ENCODE peak calls at places on chromosome 19, in five cellular contexts. A is PC-3, Q is neuronal stem cell, N is fibroblast of lung, F is HCT116. J is an unnamed sample.

GRCh38 chr19:48737360-48737998 is 2.9 kb downstream of the RASIP1 start:
- DNase-seq in Q (no peak), F (no peak), A (no peak), N (no peak), J (no peak)

GRCh38 chr19:13156968-13157882 is 7.0 kb downstream of the IER2 start:
- DNase-seq in F (no peak), N (no peak), Q (no peak), A (peak), J (peak)

GRCh38 chr19:12997225-12997966 is 2.1 kb downstream of the NFIX start:
- DNase-seq in F (no peak), A (no peak), N (no peak), Q (no peak), J (peak)

GRCh38 chr19:42424712-42425131 is 2.5 kb downstream of the LIPE start:
- DNase-seq in A (no peak), N (no peak), Q (no peak), F (no peak), J (no peak)

GRCh38 chr19:1590641-1591397 is 1.8 kb downstream of the MBD3 start:
- DNase-seq in Q (no peak), A (no peak), N (peak), F (no peak), J (peak)

GRCh38 chr19:28556371-28556770 is 656.6 kb downstream of the UQCRFS1 start:
- DNase-seq in A (no peak), F (no peak), Q (no peak), N (no peak), J (peak)

GRCh38 chr19:5291588-5292193 is 48.9 kb downstream of the PTPRS start:
- DNase-seq in A (no peak), N (no peak), Q (no peak), F (no peak), J (no peak)

GRCh38 chr19:37077615-37077928 is 661 bp upstream of the ZNF420 start:
- DNase-seq in A (peak), F (no peak), Q (peak), N (peak), J (no peak)

DNA sequence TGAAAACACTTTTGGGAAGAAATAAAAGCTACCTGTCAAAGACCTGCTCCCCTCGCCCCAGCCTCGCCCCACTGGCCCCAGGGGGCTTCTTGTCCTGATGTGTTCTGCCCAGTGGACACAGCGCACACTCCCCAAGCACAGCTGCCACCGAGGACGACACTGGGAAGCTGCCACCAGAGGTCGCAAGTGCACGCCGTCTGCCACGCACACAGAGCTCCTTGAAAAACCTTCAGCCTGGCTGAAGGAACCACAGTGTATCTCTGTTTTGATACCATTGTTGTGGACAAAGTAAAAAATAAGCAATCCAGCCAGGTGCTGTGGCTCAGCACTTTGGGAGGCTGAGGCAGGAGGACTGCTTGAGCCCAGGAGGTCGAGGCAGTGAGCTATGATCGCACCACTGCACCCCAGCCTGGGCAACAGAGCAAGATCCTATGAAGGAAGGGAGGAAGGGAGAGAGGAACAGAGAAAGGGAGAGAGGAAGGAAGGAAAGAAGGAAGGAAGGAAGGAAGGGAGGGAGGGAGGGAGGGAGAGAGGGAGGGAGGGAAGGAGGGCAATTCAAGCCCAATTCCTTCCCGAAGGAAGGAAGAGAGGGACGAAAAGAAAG is 57.3 kb downstream of the CEBPG start:
- DNase-seq in Q (peak), A (peak), F (peak), N (peak), J (peak)
- H2AFZ ChIP-seq in Q (no peak), A (no peak), F (no peak), N (no peak), J (no peak)

GRCh38 chr19:10544242-10544752 is 593 bp downstream of the ATG4D start:
- DNase-seq in A (no peak), N (no peak), F (no peak), Q (no peak), J (peak)
- H2AFZ ChIP-seq in A (peak), N (peak), F (no peak), Q (peak), J (peak)

GRCh38 chr19:19042732-19043274 is 9.4 kb downstream of the ARMC6 start:
- DNase-seq in A (no peak), F (no peak), N (no peak), Q (no peak), J (no peak)
- H2AFZ ChIP-seq in A (no peak), F (no peak), N (no peak), Q (no peak), J (no peak)

GRCh38 chr19:46486358-46486757 is 9.3 kb downstream of the PNMA8B start:
- DNase-seq in N (no peak), F (no peak), A (no peak), Q (no peak), J (no peak)

GRCh38 chr19:46487802-46488445 is 7.7 kb downstream of the PNMA8B start:
- DNase-seq in Q (peak), N (peak), F (peak), A (peak), J (peak)

GRCh38 chr19:46488551-46488950 is 7.1 kb downstream of the PNMA8B start:
- DNase-seq in F (no peak), Q (no peak), N (no peak), A (no peak), J (no peak)

GRCh38 chr19:46489445-46490272 is 6.0 kb downstream of the PNMA8B start:
- DNase-seq in F (no peak), Q (no peak), A (no peak), N (peak), J (peak)

GRCh38 chr19:46487178-46487801 is 8.4 kb downstream of the PNMA8B start:
- DNase-seq in Q (no peak), A (no peak), N (no peak), F (no peak), J (peak)
- H2AFZ ChIP-seq in Q (peak), A (peak), N (peak), F (peak), J (peak)

GRCh38 chr19:54192972-54193371 is 1.9 kb downstream of the TSEN34 start:
- DNase-seq in Q (no peak), F (no peak), N (no peak), A (no peak), J (no peak)

GRCh38 chr19:54190503-54190941 is 586 bp upstream of the TSEN34 start:
- DNase-seq in F (peak), Q (peak), N (peak), A (peak), J (peak)

GRCh38 chr19:54191671-54192453 is 754 bp downstream of the TSEN34 start:
- DNase-seq in Q (no peak), F (no peak), A (no peak), N (no peak), J (peak)

GRCh38 chr19:54189668-54190502 is 505 bp upstream of the MBOAT7 start:
- DNase-seq in Q (peak), F (peak), N (peak), A (peak), J (peak)

GRCh38 chr19:54190942-54191670 is at the start of gene TSEN34:
- DNase-seq in F (peak), Q (peak), A (peak), N (peak), J (peak)
- H2AFZ ChIP-seq in F (no peak), Q (peak), A (peak), N (peak), J (peak)

GRCh38 chr19:51111606-51112005 is 3.4 kb upstream of the CTU1 start:
- DNase-seq in A (peak), N (no peak), F (peak), Q (no peak), J (peak)
- H2AFZ ChIP-seq in A (no peak), N (no peak), F (no peak), Q (no peak), J (no peak)

GRCh38 chr19:11611730-11612129 is 14.4 kb downstream of the ZNF627 start:
- DNase-seq in N (no peak), A (no peak), Q (no peak), F (no peak), J (no peak)
- H2AFZ ChIP-seq in N (no peak), A (no peak), Q (no peak), F (no peak), J (no peak)

GRCh38 chr19:2722541-2723344 is 1.6 kb upstream of the DIRAS1 start:
- DNase-seq in F (no peak), Q (no peak), A (peak), N (peak), J (peak)

GRCh38 chr19:2724148-2724557 is 3.0 kb upstream of the DIRAS1 start:
- DNase-seq in F (no peak), N (no peak), A (no peak), Q (no peak), J (no peak)

GRCh38 chr19:2721570-2722540 is 683 bp upstream of the DIRAS1 start:
- DNase-seq in A (no peak), N (no peak), F (no peak), Q (no peak), J (no peak)

GRCh38 chr19:2723747-2724146 is 2.6 kb upstream of the DIRAS1 start:
- DNase-seq in N (no peak), A (no peak), F (no peak), Q (no peak), J (no peak)

DNA sequence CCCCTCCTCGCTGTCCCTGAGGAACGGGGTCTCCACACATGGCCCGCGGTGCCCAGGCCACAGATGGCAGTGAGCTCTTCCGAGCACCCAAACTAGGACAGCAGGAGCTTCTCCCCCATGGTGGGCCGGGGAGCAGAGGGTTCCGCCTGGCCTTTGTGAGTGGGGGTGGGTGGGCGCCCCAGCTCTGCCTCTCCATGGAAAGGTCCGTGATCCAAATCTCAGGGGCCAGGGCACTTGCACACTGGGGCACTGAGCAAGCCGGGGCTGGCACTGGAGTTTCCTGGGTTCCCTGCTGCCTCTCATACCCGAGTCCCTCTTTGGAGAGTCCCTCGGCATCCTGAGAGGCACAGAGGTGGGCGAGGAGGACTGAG is 2.2 kb upstream of the DIRAS1 start:
- DNase-seq in A (no peak), N (no peak), F (no peak), Q (no peak), J (no peak)
- H2AFZ ChIP-seq in A (no peak), N (no peak), F (no peak), Q (no peak), J (peak)